ENCODE peak calls at places on chromosome 3, in five cellular contexts. N is naive thymus-derived CD4-positive, alpha-beta T cell; U is astrocyte; J is uterus; V is Peyer's patch. O is an unnamed sample. For H3K4me1 and H3K36me3, the result is how much of the 10 kb centered on the place peaks cover.

GRCh38 chr3:38138347-38139190 is at the start of gene MYD88:
- DNase-seq in N (peak), U (peak), J (peak), V (peak), O (peak)

GRCh38 chr3:100759162-100759561 is 49.9 kb downstream of the TFG start:
- DNase-seq in N (no peak), U (no peak), J (no peak), V (no peak), O (no peak)

GRCh38 chr3:53260286-53260785 is 4.5 kb upstream of the TKT start:
- DNase-seq in N (no peak), U (no peak), J (no peak), V (no peak), O (no peak)

GRCh38 chr3:45906681-45907220 is 20.4 kb downstream of the CCR9 start:
- DNase-seq in N (no peak), U (peak), J (no peak), V (no peak), O (no peak)

GRCh38 chr3:33383951-33384350 is 56.3 kb downstream of the UBP1 start:
- DNase-seq in N (no peak), U (no peak), J (no peak), V (no peak), O (no peak)

GRCh38 chr3:157335677-157336076 is 101.0 kb upstream of the PTX3 start:
- DNase-seq in N (no peak), U (peak), J (no peak), V (no peak), O (no peak)

GRCh38 chr3:113261996-113262665 is 50.8 kb downstream of the BOC start:
- DNase-seq in N (no peak), U (peak), J (peak), V (no peak), O (no peak)

GRCh38 chr3:40267940-40268707 is 41.4 kb upstream of the EIF1B start:
- DNase-seq in N (no peak), U (no peak), J (no peak), V (no peak), O (peak)

GRCh38 chr3:124663690-124664089 is 66.6 kb upstream of the UMPS start:
- DNase-seq in N (no peak), U (no peak), J (no peak), V (no peak), O (no peak)

GRCh38 chr3:48784426-48785120 is 63.1 kb downstream of the PRKAR2A start:
- DNase-seq in N (no peak), U (peak), J (no peak), V (no peak), O (no peak)

GRCh38 chr3:133883657-133884546 is 11.8 kb downstream of the RAB6B start:
- DNase-seq in N (no peak), U (no peak), J (no peak), V (peak), O (peak)

GRCh38 chr3:156256945-156257344 is 136.6 kb downstream of the KCNAB1 start:
- DNase-seq in N (no peak), U (no peak), J (no peak), V (no peak), O (no peak)

GRCh38 chr3:50057756-50058155 is 31.0 kb upstream of the RBM5 start:
- DNase-seq in N (no peak), U (no peak), J (no peak), V (no peak), O (no peak)

GRCh38 chr3:76970006-76970680 is 69.8 kb upstream of the ROBO2 start:
- DNase-seq in N (no peak), U (peak), J (no peak), V (no peak), O (no peak)

GRCh38 chr3:136042608-136043221 is 77.2 kb downstream of the PPP2R3A start:
- DNase-seq in N (no peak), U (peak), J (no peak), V (no peak), O (peak)

GRCh38 chr3:104388624-104389023 is 978.1 kb upstream of the ALCAM start:
- DNase-seq in N (no peak), U (peak), J (no peak), V (no peak), O (no peak)

GRCh38 chr3:71488391-71488809 is 95.1 kb downstream of the FOXP1 start:
- DNase-seq in N (no peak), U (no peak), J (no peak), V (no peak), O (no peak)
- H3K4me1 ChIP-seq in N (half or more), U (under half), J (under half), V (under half), O (under half)

GRCh38 chr3:16374047-16375019 is 109.3 kb downstream of the OXNAD1 start:
- DNase-seq in N (peak), U (no peak), J (no peak), V (peak), O (no peak)
- H3K36me3 ChIP-seq in N (under half), U (under half), J (under half), V (under half), O (under half)

GRCh38 chr3:57559526-57559925 is 3.5 kb downstream of the PDE12 start:
- DNase-seq in N (no peak), U (peak), J (no peak), V (no peak), O (no peak)
- H3K4me3 ChIP-seq in N (no peak), U (no peak), J (no peak), V (no peak), O (no peak)

GRCh38 chr3:88775026-88775690 is 332.3 kb upstream of the EPHA3 start:
- DNase-seq in N (no peak), U (no peak), J (no peak), V (no peak), O (no peak)
- H3K4me1 ChIP-seq in N (under half), U (under half), J (under half), V (under half), O (under half)

GRCh38 chr3:12503126-12503952 is 19.1 kb downstream of the TSEN2 start:
- DNase-seq in N (no peak), U (no peak), J (no peak), V (no peak), O (no peak)

GRCh38 chr3:12496453-12496761 is 12.1 kb downstream of the TSEN2 start:
- DNase-seq in N (no peak), U (no peak), J (no peak), V (no peak), O (no peak)

GRCh38 chr3:12495749-12496452 is 11.6 kb downstream of the TSEN2 start:
- DNase-seq in N (no peak), U (no peak), J (no peak), V (no peak), O (no peak)

GRCh38 chr3:12506201-12506600 is 21.9 kb downstream of the TSEN2 start:
- DNase-seq in N (no peak), U (no peak), J (no peak), V (no peak), O (no peak)

GRCh38 chr3:12501360-12502020 is 17.2 kb downstream of the TSEN2 start:
- DNase-seq in N (no peak), U (peak), J (no peak), V (no peak), O (no peak)
- H3K36me3 ChIP-seq in N (under half), U (under half), J (under half), V (under half), O (under half)